ENCODE peak calls at places on chromosomes 12 and 14, in five cellular contexts. U, N, R, L and F are unnamed samples.

GRCh38 chr14:31024577-31025334 is 693 bp upstream of the AP4S1 start:
- DNase-seq in U (no peak), N (no peak), R (no peak), L (no peak), F (no peak)

GRCh38 chr14:86799244-86799647 is 1193.7 kb downstream of the GALC start:
- DNase-seq in U (no peak), N (peak), R (no peak), L (peak), F (no peak)

GRCh38 chr12:13173537-13173936 is 23.0 kb upstream of the EMP1 start:
- DNase-seq in U (peak), N (peak), R (peak), L (peak), F (peak)

GRCh38 chr14:99716850-99717681 is 33.0 kb downstream of the CYP46A1 start:
- DNase-seq in U (no peak), N (no peak), R (no peak), L (no peak), F (no peak)

GRCh38 chr12:12612403-12612802 is 727 bp downstream of the CREBL2 start:
- DNase-seq in U (no peak), N (no peak), R (peak), L (peak), F (no peak)

GRCh38 chr12:95326450-95326849 is 108.8 kb downstream of the VEZT start:
- DNase-seq in U (no peak), N (no peak), R (no peak), L (no peak), F (no peak)

GRCh38 chr12:120062976-120063579 is 53.5 kb downstream of the RAB35 start:
- DNase-seq in U (no peak), N (no peak), R (no peak), L (no peak), F (no peak)

GRCh38 chr12:133256321-133256720 is 20.6 kb upstream of the ANHX start:
- DNase-seq in U (no peak), N (no peak), R (no peak), L (no peak), F (no peak)